ENCODE peak calls at places on chromosomes 6 and 20, in six cellular contexts. D is breast epithelium; R is aorta; I is CD4-positive, alpha-beta memory T cell; K is heart left ventricle; G is fibroblast of lung. H is an unnamed sample.

GRCh38 chr6:1043458-1043836 is 268.5 kb upstream of the FOXQ1 start:
- DNase-seq in D (no peak), R (no peak), I (no peak), K (no peak), G (no peak), H (no peak)

GRCh38 chr20:58889334-58890072 is 37.0 kb downstream of the GNAS start:
- DNase-seq in D (no peak), R (no peak), I (no peak), K (no peak), G (peak; percentile 19), H (no peak)

GRCh38 chr6:3026811-3027626 is 27.3 kb downstream of the NQO2 start:
- DNase-seq in D (no peak), R (no peak), I (peak; percentile 71), K (no peak), G (no peak), H (no peak)

GRCh38 chr6:91781946-91782345 is 1195.1 kb upstream of the MAP3K7 start:
- DNase-seq in D (no peak), R (peak; percentile 22), I (no peak), K (peak; percentile 15), G (no peak), H (peak; percentile 53)

GRCh38 chr20:50391444-50392137 is 118.6 kb upstream of the PTPN1 start:
- DNase-seq in D (no peak), R (no peak), I (no peak), K (no peak), G (no peak), H (no peak)

GRCh38 chr6:47248446-47248845 is 61.3 kb downstream of the TNFRSF21 start:
- DNase-seq in D (no peak), R (no peak), I (no peak), K (no peak), G (no peak), H (no peak)

GRCh38 chr6:144195671-144196070 is 45.4 kb downstream of the STX11 start:
- DNase-seq in D (no peak), R (no peak), I (no peak), K (no peak), G (peak; percentile 50), H (no peak)

GRCh38 chr20:13545755-13546154 is 93.0 kb downstream of the TASP1 start:
- DNase-seq in D (no peak), R (no peak), I (no peak), K (no peak), G (no peak), H (no peak)

GRCh38 chr6:160060221-160060620 is 61.4 kb upstream of the SLC22A1 start:
- DNase-seq in D (no peak), R (no peak), I (no peak), K (no peak), G (no peak), H (no peak)

GRCh38 chr20:52056203-52057062 is 135.1 kb downstream of the ZFP64 start:
- DNase-seq in D (no peak), R (no peak), I (no peak), K (no peak), G (peak; percentile 71), H (no peak)
- H3K27ac ChIP-seq in D (no peak overlapping the region), R (no peak overlapping the region), I (no peak overlapping the region), K (no peak overlapping the region), G (no peak overlapping the region), H (no peak overlapping the region)

GRCh38 chr6:4829089-4829488 is 52.9 kb downstream of the CDYL start:
- DNase-seq in D (no peak), R (no peak), I (no peak), K (no peak), G (no peak), H (no peak)
- H3K9me3 ChIP-seq in D (peaks cover 35% of the 10 kb centered on the region), R (peaks cover 2% of the 10 kb centered on the region), I (no peaks in the 10 kb centered on the region), K (peaks cover 37% of the 10 kb centered on the region), G (no peaks in the 10 kb centered on the region), H (peaks cover 37% of the 10 kb centered on the region)

DNA sequence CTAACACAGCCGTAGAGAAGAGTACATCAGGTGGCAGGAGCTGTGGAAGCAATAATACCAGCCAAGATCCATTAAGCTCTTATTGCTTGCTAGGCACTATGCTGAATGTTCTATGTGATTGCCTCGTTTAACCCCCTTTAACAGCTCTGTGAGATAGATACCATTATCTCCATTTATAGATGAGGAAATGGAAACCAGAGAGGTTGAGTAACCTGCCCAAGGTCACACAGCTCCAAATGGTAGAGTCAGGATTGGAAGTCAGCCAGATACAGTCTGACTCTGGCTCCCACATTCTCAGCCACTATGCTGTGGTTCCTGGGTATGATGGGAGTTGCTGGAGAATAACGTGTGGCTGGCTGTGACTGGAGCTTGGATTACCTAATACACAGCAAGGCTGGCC is 92.4 kb downstream of the DLGAP4 start:
- DNase-seq in D (no peak), R (no peak), I (no peak), K (no peak), G (no peak), H (no peak)
- H3K27me3 ChIP-seq in D (no peaks in the 10 kb centered on the region), R (no peaks in the 10 kb centered on the region), I (no peaks in the 10 kb centered on the region), K (peaks cover 4% of the 10 kb centered on the region), G (peaks cover 28% of the 10 kb centered on the region), H (peaks cover 47% of the 10 kb centered on the region)

GRCh38 chr6:149037026-149037734 is 280.3 kb upstream of the TAB2 start:
- DNase-seq in D (no peak), R (no peak), I (no peak), K (no peak), G (peak; percentile 82), H (no peak)
- H3K27ac ChIP-seq in D (no peak overlapping the region), R (no peak overlapping the region), I (no peak overlapping the region), K (no peak overlapping the region), G (no peak overlapping the region), H (no peak overlapping the region)

GRCh38 chr6:21882066-21882465 is 288.5 kb downstream of the SOX4 start:
- DNase-seq in D (no peak), R (no peak), I (no peak), K (no peak), G (no peak), H (no peak)

GRCh38 chr6:21885101-21885500 is 291.6 kb downstream of the SOX4 start:
- DNase-seq in D (no peak), R (no peak), I (no peak), K (no peak), G (no peak), H (no peak)

GRCh38 chr6:21885532-21886089 is 292.1 kb downstream of the SOX4 start:
- DNase-seq in D (no peak), R (peak; percentile 84), I (no peak), K (peak; percentile 28), G (peak; percentile 91), H (peak; percentile 50)

GRCh38 chr6:21883528-21883927 is 290.0 kb downstream of the SOX4 start:
- DNase-seq in D (no peak), R (no peak), I (no peak), K (no peak), G (no peak), H (no peak)

GRCh38 chr6:21883929-21884328 is 290.4 kb downstream of the SOX4 start:
- DNase-seq in D (no peak), R (no peak), I (no peak), K (no peak), G (no peak), H (no peak)
- H3K9me3 ChIP-seq in D (no peaks in the 10 kb centered on the region), R (no peaks in the 10 kb centered on the region), I (no peaks in the 10 kb centered on the region), K (no peaks in the 10 kb centered on the region), G (no peaks in the 10 kb centered on the region), H (no peaks in the 10 kb centered on the region)

DNA sequence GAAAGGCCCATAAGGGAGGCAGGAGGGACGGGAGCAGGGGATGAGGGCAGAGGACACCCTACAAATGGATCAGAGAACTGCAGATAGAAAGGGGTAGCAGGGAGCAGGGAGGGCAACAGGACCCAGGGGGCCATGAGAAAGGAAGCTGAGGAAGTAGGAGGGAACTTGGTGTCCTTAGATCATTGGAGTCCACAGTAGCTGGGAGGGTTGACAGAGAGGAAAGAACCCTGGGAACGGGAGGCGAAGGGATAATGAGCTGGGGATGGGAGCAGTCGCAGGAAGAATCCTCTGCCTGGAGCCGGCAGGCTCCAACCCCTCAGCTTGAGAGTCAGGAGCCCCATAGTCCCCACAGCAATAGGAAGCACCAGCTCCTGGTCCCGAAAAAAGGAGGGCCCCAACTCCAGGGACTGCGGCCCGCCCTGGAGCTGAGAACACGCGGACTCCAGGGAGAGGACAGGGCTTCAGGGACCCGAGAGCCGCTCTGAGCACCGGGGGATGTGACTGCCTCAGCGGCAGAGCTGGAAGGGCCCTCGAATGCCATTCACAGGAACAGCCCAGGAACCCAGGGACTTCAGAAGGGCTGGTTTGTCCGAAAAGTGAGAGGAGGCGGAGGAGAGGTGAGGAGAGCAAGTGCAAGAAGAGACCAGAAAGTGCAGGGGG is 32.7 kb downstream of the HLA-A start:
- DNase-seq in D (no peak), R (no peak), I (no peak), K (peak; percentile 44), G (no peak), H (no peak)
- H3K27me3 ChIP-seq in D (no peaks in the 10 kb centered on the region), R (no peaks in the 10 kb centered on the region), I (peaks cover 17% of the 10 kb centered on the region), K (no peaks in the 10 kb centered on the region), G (no peaks in the 10 kb centered on the region), H (no peaks in the 10 kb centered on the region)

GRCh38 chr6:113277111-113277510 is 580.0 kb upstream of the MARCKS start:
- DNase-seq in D (no peak), R (no peak), I (no peak), K (no peak), G (no peak), H (no peak)
- H3K27ac ChIP-seq in D (no peak overlapping the region), R (no peak overlapping the region), I (no peak overlapping the region), K (no peak overlapping the region), G (no peak overlapping the region), H (no peak overlapping the region)